ENCODE peak calls at places on chromosomes 7 and 10, in ten cellular contexts. U is astrocyte; R is prostate gland; D is neural progenitor cell; A is AG04450; X is CD8-positive, alpha-beta memory T cell; J is HAP-1; F is GM23248; Q is ascending aorta; W is effector memory CD4-positive, alpha-beta T cell. C is an unnamed sample. For H3K27me3, the result is how much of the 10 kb centered on the place peaks cover.

GRCh38 chr10:58280982-58281752 is 12.2 kb downstream of the CISD1 start:
- DNase-seq in U (peak), R (no peak), D (no peak), A (no peak), X (no peak), J (no peak), F (no peak), Q (no peak), W (no peak), C (no peak)

GRCh38 chr10:3472705-3473078 is 300.1 kb upstream of the PITRM1 start:
- DNase-seq in U (peak), R (no peak), D (no peak), A (no peak), X (no peak), J (no peak), F (peak), Q (no peak), W (no peak), C (no peak)

GRCh38 chr7:131934452-131934851 is 378.0 kb upstream of the PODXL start:
- DNase-seq in U (no peak), R (peak), D (no peak), A (no peak), X (no peak), J (no peak), F (no peak), Q (no peak), W (no peak), C (no peak)

GRCh38 chr10:120945801-120946302 is 94.7 kb downstream of the WDR11 start:
- DNase-seq in U (peak), R (peak), D (no peak), A (no peak), X (no peak), J (no peak), F (peak), Q (no peak), W (no peak), C (no peak)

GRCh38 chr7:93399642-93400041 is 167.5 kb downstream of the VPS50 start:
- DNase-seq in U (no peak), R (no peak), D (no peak), A (no peak), X (no peak), J (no peak), F (no peak), Q (no peak), W (no peak), C (no peak)

GRCh38 chr10:102946992-102947391 is 28.9 kb downstream of the CNNM2 start:
- DNase-seq in U (no peak), R (no peak), D (no peak), A (no peak), X (no peak), J (no peak), F (no peak), Q (no peak), W (no peak), C (no peak)

GRCh38 chr7:36309716-36310115 is 79.9 kb upstream of the ANLN start:
- DNase-seq in U (no peak), R (no peak), D (no peak), A (no peak), X (no peak), J (no peak), F (no peak), Q (no peak), W (no peak), C (peak)

GRCh38 chr7:1966631-1967200 is 266.0 kb downstream of the MAD1L1 start:
- DNase-seq in U (no peak), R (no peak), D (no peak), A (no peak), X (no peak), J (no peak), F (no peak), Q (no peak), W (no peak), C (no peak)

GRCh38 chr7:47195641-47196040 is 386.3 kb downstream of the TNS3 start:
- DNase-seq in U (no peak), R (no peak), D (peak), A (no peak), X (no peak), J (peak), F (no peak), Q (no peak), W (no peak), C (no peak)

GRCh38 chr7:99127636-99128035 is 16.3 kb downstream of the SMURF1 start:
- DNase-seq in U (no peak), R (no peak), D (no peak), A (no peak), X (no peak), J (no peak), F (peak), Q (no peak), W (no peak), C (no peak)

GRCh38 chr7:140726304-140726703 is 29.8 kb downstream of the NDUFB2 start:
- DNase-seq in U (no peak), R (no peak), D (peak), A (no peak), X (no peak), J (no peak), F (peak), Q (no peak), W (no peak), C (no peak)

GRCh38 chr7:55192718-55193117 is 172.4 kb upstream of the LANCL2 start:
- DNase-seq in U (peak), R (no peak), D (no peak), A (peak), X (no peak), J (no peak), F (peak), Q (no peak), W (no peak), C (no peak)

GRCh38 chr10:6401066-6401465 is 179.0 kb downstream of the PRKCQ start:
- DNase-seq in U (no peak), R (no peak), D (no peak), A (no peak), X (no peak), J (no peak), F (no peak), Q (no peak), W (no peak), C (no peak)

GRCh38 chr10:131706952-131707351 is 193.9 kb upstream of the PPP2R2D start:
- DNase-seq in U (no peak), R (no peak), D (no peak), A (no peak), X (peak), J (no peak), F (no peak), Q (no peak), W (no peak), C (no peak)

GRCh38 chr10:77079902-77080301 is 557.7 kb downstream of the KCNMA1 start:
- DNase-seq in U (no peak), R (no peak), D (no peak), A (no peak), X (no peak), J (no peak), F (no peak), Q (no peak), W (no peak), C (no peak)

GRCh38 chr10:5603091-5603847 is 63.1 kb downstream of the ASB13 start:
- DNase-seq in U (no peak), R (no peak), D (no peak), A (no peak), X (no peak), J (no peak), F (no peak), Q (no peak), W (no peak), C (no peak)

GRCh38 chr10:132429281-132430230 is 32.6 kb downstream of the PWWP2B start:
- DNase-seq in U (no peak), R (no peak), D (no peak), A (no peak), X (no peak), J (no peak), F (no peak), Q (no peak), W (no peak), C (no peak)

GRCh38 chr7:107960306-107960705 is 42.7 kb downstream of the LAMB1 start:
- DNase-seq in U (no peak), R (no peak), D (no peak), A (no peak), X (no peak), J (no peak), F (no peak), Q (no peak), W (no peak), C (no peak)

GRCh38 chr7:88280801-88281200 is 25.9 kb downstream of the STEAP4 start:
- DNase-seq in U (no peak), R (no peak), D (no peak), A (no peak), X (no peak), J (no peak), F (no peak), Q (no peak), W (no peak), C (no peak)

GRCh38 chr10:35092851-35093250 is 2.7 kb upstream of the CUL2 start:
- DNase-seq in U (no peak), R (no peak), D (no peak), A (no peak), X (no peak), J (no peak), F (peak), Q (no peak), W (no peak), C (no peak)

GRCh38 chr10:103930881-103931280 is 12.9 kb upstream of the STN1 start:
- DNase-seq in U (no peak), R (no peak), D (no peak), A (no peak), X (no peak), J (no peak), F (no peak), Q (no peak), W (no peak), C (no peak)

GRCh38 chr7:33933611-33934281 is 28.4 kb downstream of the BMPER start:
- DNase-seq in U (peak), R (no peak), D (no peak), A (no peak), X (no peak), J (no peak), F (peak), Q (no peak), W (no peak), C (no peak)

GRCh38 chr7:71687831-71688599 is 556.1 kb downstream of the GALNT17 start:
- DNase-seq in U (no peak), R (no peak), D (no peak), A (no peak), X (no peak), J (no peak), F (no peak), Q (no peak), W (no peak), C (no peak)

GRCh38 chr10:124892031-124892430 is 49.9 kb upstream of the ZRANB1 start:
- DNase-seq in U (no peak), R (no peak), D (no peak), A (no peak), X (no peak), J (no peak), F (no peak), Q (no peak), W (no peak), C (no peak)

GRCh38 chr10:12847361-12847975 is 154.0 kb downstream of the CCDC3 start:
- DNase-seq in U (no peak), R (no peak), D (peak), A (no peak), X (no peak), J (peak), F (no peak), Q (no peak), W (no peak), C (no peak)

GRCh38 chr10:133189726-133190125 is 29.7 kb downstream of the KNDC1 start:
- DNase-seq in U (no peak), R (no peak), D (no peak), A (no peak), X (no peak), J (no peak), F (no peak), Q (no peak), W (no peak), C (no peak)

DNA sequence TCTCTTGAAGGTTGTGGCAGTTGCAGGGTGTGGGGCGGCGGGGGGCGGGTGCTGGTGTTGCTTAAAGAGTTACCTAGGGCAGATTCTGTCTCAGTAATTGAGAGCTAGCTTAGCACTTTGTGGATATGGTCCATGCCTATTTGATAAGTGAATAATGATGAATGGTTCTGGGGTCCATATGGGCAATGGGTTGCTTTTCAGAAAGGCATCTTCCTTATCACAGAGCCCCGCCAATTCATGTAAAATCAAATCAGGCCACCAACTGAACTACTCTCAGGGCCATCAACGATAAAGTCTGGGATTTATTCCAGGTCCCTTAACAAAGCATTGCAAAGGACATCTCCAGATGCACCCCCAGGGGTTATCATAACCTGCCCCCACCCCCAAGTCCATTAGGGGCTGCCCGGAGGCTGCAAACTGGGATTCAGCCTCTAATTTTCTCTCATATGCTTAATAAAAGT is 1.8 kb upstream of the PRRT4 start:
- DNase-seq in U (no peak), R (no peak), D (no peak), A (no peak), X (no peak), J (no peak), F (no peak), Q (no peak), W (no peak), C (no peak)
- H3K27me3 ChIP-seq in U (half or more), R (under half), D (half or more), A (half or more), X (under half), J (half or more), F (half or more), Q (under half), W (under half), C (under half)

DNA sequence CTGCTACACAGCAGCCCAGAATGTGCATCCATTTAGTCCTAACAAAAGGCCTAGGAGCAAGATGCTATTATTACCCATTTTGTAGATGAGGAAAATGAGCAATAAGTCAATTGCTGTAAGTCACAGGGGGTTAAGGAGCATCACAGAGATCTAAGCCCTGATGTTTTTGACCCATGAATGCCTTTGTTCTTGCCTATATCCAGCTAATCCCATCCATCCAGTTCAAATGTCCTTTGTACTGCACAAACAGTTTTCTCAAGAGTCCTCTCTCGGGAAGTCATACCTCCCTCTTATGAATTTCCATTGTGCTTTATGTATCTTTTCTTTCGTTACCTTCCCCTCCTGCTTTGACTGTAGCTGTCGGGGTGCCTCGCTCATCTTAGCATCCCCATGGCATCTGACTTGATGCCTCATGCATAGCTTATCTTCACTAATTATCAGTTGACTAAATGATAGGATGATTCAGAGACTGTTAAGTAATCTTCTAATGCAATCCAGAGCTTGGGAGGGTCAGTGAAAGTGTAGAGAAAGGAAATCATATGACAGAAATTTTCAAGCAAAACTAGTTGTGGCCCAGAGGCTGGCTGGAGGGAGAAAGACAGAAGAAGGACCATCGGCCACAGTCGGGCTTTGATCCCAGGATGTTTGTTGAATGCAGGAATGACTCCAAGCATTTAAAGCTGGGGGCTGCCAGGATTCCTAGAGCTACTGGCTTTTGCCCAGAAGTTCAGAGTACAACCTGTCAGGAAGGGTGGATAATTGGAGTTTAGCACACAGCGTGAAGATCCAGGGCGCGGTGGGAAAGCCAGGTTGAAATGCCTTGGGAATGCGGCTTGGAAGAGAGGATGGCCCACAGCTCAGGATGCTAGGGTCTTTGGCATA is 23.5 kb downstream of the BLVRA start:
- DNase-seq in U (peak), R (no peak), D (no peak), A (no peak), X (no peak), J (no peak), F (peak), Q (no peak), W (no peak), C (no peak)
- H3K27me3 ChIP-seq in U (under half), R (under half), D (under half), A (under half), X (under half), J (under half), F (under half), Q (under half), W (under half), C (under half)

DNA sequence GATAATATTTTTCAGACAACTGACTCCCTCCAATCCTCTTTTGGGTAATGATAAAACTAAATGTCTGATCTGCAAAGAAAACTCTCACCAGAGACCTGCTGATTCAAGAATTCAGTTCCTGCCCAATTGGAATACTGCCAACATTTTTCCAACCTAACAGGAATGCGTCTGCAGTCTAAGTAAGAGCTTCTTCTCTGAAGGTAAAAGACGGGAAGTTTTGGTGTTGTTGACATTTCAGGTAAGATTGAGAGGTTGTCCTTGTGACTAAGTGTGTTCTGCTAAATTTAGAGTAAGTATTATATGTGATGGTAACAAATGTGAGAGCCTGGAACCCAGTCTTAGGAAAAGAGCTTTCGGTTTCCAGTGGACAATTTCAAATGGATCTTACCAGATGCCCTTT is 17.6 kb downstream of the IFIT5 start:
- DNase-seq in U (peak), R (no peak), D (no peak), A (no peak), X (no peak), J (no peak), F (peak), Q (no peak), W (no peak), C (no peak)
- H3K27me3 ChIP-seq in U (under half), R (under half), D (under half), A (under half), X (under half), J (under half), F (under half), Q (under half), W (under half), C (under half)

DNA sequence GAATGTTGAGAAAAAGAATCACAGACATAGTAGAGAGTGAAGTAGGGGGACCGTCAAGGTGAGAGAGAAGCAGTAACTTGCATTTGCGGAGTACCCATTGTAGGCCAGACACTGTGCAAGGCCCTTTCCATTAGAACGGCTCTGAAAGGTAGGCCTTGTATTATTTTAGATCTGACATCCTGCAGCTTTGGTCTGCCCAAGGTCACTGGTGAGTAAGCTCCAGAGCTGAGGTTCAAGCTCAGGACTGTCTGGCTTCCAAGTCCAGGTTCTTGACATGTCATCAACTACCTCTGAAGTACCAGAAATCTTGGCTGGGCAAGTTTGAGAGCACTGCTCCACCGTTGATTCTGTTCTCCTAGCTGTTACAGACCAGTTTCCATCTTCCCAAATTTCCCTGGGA is 13.2 kb upstream of the EVX1 start:
- DNase-seq in U (no peak), R (no peak), D (no peak), A (no peak), X (no peak), J (no peak), F (no peak), Q (no peak), W (no peak), C (no peak)
- H3K27me3 ChIP-seq in U (half or more), R (under half), D (half or more), A (half or more), X (under half), J (under half), F (under half), Q (under half), W (under half), C (under half)

GRCh38 chr7:91603707-91604106 is 276.8 kb downstream of the MTERF1 start:
- DNase-seq in U (no peak), R (no peak), D (no peak), A (no peak), X (no peak), J (no peak), F (no peak), Q (no peak), W (no peak), C (no peak)

GRCh38 chr7:91596287-91596686 is 284.2 kb downstream of the MTERF1 start:
- DNase-seq in U (no peak), R (no peak), D (no peak), A (no peak), X (no peak), J (no peak), F (no peak), Q (no peak), W (no peak), C (no peak)

GRCh38 chr7:91598791-91599190 is 281.7 kb downstream of the MTERF1 start:
- DNase-seq in U (no peak), R (no peak), D (no peak), A (no peak), X (no peak), J (no peak), F (no peak), Q (no peak), W (no peak), C (no peak)

DNA sequence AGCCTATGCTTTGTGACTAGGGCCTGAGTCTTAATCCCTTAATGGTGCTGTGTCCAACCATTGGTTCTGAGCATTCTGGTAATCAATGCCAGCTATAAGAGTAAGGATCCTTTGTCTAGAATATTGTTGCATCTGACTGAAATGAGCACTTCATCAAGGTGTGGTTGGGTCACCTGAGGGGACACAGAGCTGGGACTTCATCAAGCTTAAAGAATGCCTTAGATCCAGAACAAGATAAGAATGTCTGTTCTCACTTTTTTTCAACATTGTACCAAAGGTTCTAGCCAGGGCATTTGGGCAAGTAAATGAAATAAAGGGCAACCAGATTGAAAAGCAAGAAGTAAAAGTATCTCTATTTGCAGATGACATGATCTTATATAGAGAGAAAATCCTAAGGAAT is 280.4 kb downstream of the MTERF1 start:
- DNase-seq in U (no peak), R (no peak), D (no peak), A (no peak), X (no peak), J (no peak), F (no peak), Q (no peak), W (no peak), C (no peak)
- H3K27me3 ChIP-seq in U (under half), R (under half), D (under half), A (under half), X (under half), J (under half), F (under half), Q (under half), W (under half), C (under half)

GRCh38 chr7:75806560-75807307 is 6.9 kb downstream of the CCL24 start:
- DNase-seq in U (no peak), R (no peak), D (no peak), A (no peak), X (no peak), J (no peak), F (no peak), Q (no peak), W (no peak), C (no peak)

GRCh38 chr7:75808106-75808505 is 5.5 kb downstream of the CCL24 start:
- DNase-seq in U (no peak), R (no peak), D (no peak), A (no peak), X (no peak), J (no peak), F (no peak), Q (no peak), W (no peak), C (no peak)

GRCh38 chr7:75804004-75804403 is 9.6 kb downstream of the CCL24 start:
- DNase-seq in U (no peak), R (no peak), D (no peak), A (no peak), X (no peak), J (no peak), F (no peak), Q (no peak), W (no peak), C (no peak)

GRCh38 chr7:75807452-75807851 is 6.2 kb downstream of the CCL24 start:
- DNase-seq in U (no peak), R (no peak), D (no peak), A (no peak), X (no peak), J (no peak), F (no peak), Q (no peak), W (no peak), C (no peak)

GRCh38 chr7:75804705-75805104 is 8.9 kb downstream of the CCL24 start:
- DNase-seq in U (no peak), R (no peak), D (no peak), A (no peak), X (no peak), J (no peak), F (no peak), Q (no peak), W (no peak), C (no peak)
- H3K27me3 ChIP-seq in U (under half), R (under half), D (under half), A (under half), X (under half), J (under half), F (under half), Q (under half), W (under half), C (under half)

GRCh38 chr7:157482011-157482410 is 145.2 kb downstream of the DNAJB6 start:
- DNase-seq in U (no peak), R (no peak), D (no peak), A (no peak), X (peak), J (no peak), F (no peak), Q (no peak), W (no peak), C (no peak)
- H3K27me3 ChIP-seq in U (under half), R (under half), D (under half), A (under half), X (under half), J (under half), F (under half), Q (under half), W (under half), C (under half)